ENCODE peak calls at places on chromosomes 3 and 15, in eight cellular contexts. K, B, H, W, O, R, S and C are unnamed samples.

GRCh38 chr15:29790607-29791006 is 31.7 kb downstream of the TJP1 start:
- DNase-seq in K (no peak), B (no peak), H (no peak), W (no peak), O (no peak), R (no peak), S (no peak), C (no peak)

GRCh38 chr3:30768703-30769550 is 125.5 kb downstream of the GADL1 start:
- DNase-seq in K (peak), B (peak), H (peak), W (peak), O (peak), R (peak), S (peak), C (peak)

GRCh38 chr15:71596672-71597071 is 213.7 kb upstream of the NR2E3 start:
- DNase-seq in K (no peak), B (peak), H (no peak), W (no peak), O (no peak), R (peak), S (no peak), C (no peak)

GRCh38 chr3:55489804-55490132 is 2.7 kb upstream of the WNT5A start:
- DNase-seq in K (no peak), B (peak), H (no peak), W (no peak), O (peak), R (peak), S (peak), C (no peak)

GRCh38 chr3:197270558-197271317 is 27.7 kb downstream of the DLG1 start:
- DNase-seq in K (no peak), B (no peak), H (no peak), W (no peak), O (no peak), R (no peak), S (no peak), C (no peak)

GRCh38 chr3:25281041-25281842 is 146.8 kb upstream of the RARB start:
- DNase-seq in K (no peak), B (no peak), H (no peak), W (no peak), O (no peak), R (peak), S (no peak), C (no peak)

GRCh38 chr3:45988100-45988761 is 7.4 kb downstream of the FYCO1 start:
- DNase-seq in K (no peak), B (no peak), H (no peak), W (no peak), O (no peak), R (no peak), S (peak), C (no peak)

GRCh38 chr3:177333535-177334495 is 136.5 kb upstream of the TBL1XR1 start:
- DNase-seq in K (no peak), B (no peak), H (no peak), W (no peak), O (no peak), R (no peak), S (no peak), C (no peak)

GRCh38 chr15:51401872-51402517 is 60.5 kb downstream of the GLDN start:
- DNase-seq in K (peak), B (no peak), H (peak), W (peak), O (peak), R (peak), S (peak), C (peak)

GRCh38 chr3:66439666-66440344 is 61.0 kb downstream of the LRIG1 start:
- DNase-seq in K (peak), B (no peak), H (peak), W (peak), O (no peak), R (no peak), S (no peak), C (no peak)

GRCh38 chr15:90642464-90643300 is 74.5 kb upstream of the BLM start:
- DNase-seq in K (no peak), B (no peak), H (no peak), W (no peak), O (no peak), R (no peak), S (no peak), C (no peak)

GRCh38 chr3:184641430-184641829 is 70.4 kb downstream of the MAGEF1 start:
- DNase-seq in K (no peak), B (no peak), H (no peak), W (no peak), O (no peak), R (no peak), S (no peak), C (no peak)

GRCh38 chr15:87604857-87605446 is 651.6 kb downstream of the NTRK3 start:
- DNase-seq in K (peak), B (no peak), H (peak), W (peak), O (no peak), R (no peak), S (peak), C (no peak)

GRCh38 chr3:196979545-196979944 is 10.9 kb upstream of the PIGZ start:
- DNase-seq in K (no peak), B (no peak), H (no peak), W (no peak), O (no peak), R (no peak), S (peak), C (no peak)

GRCh38 chr15:73482184-73482583 is 39.2 kb downstream of the REC114 start:
- DNase-seq in K (no peak), B (no peak), H (no peak), W (no peak), O (no peak), R (no peak), S (no peak), C (no peak)

GRCh38 chr3:42264399-42265058 is 1.5 kb downstream of the CCK start:
- DNase-seq in K (peak), B (no peak), H (no peak), W (no peak), O (peak), R (peak), S (no peak), C (peak)

GRCh38 chr3:165835431-165835830 is 1.8 kb downstream of the BCHE start:
- DNase-seq in K (no peak), B (no peak), H (no peak), W (no peak), O (no peak), R (no peak), S (no peak), C (no peak)

GRCh38 chr3:121883507-121883906 is 10.7 kb upstream of the SLC15A2 start:
- DNase-seq in K (peak), B (no peak), H (no peak), W (peak), O (no peak), R (no peak), S (peak), C (peak)

GRCh38 chr3:111723293-111723963 is 128.3 kb upstream of the ZBED2 start:
- DNase-seq in K (no peak), B (no peak), H (no peak), W (no peak), O (no peak), R (no peak), S (no peak), C (no peak)

GRCh38 chr15:74843891-74844299 is 939 bp upstream of the ULK3 start:
- DNase-seq in K (no peak), B (peak), H (no peak), W (no peak), O (no peak), R (no peak), S (no peak), C (no peak)

GRCh38 chr3:124714218-124714853 is 15.9 kb upstream of the UMPS start:
- DNase-seq in K (no peak), B (no peak), H (no peak), W (no peak), O (no peak), R (peak), S (no peak), C (no peak)

GRCh38 chr15:26651909-26652308 is 121.0 kb downstream of the GABRB3 start:
- DNase-seq in K (no peak), B (no peak), H (no peak), W (no peak), O (no peak), R (no peak), S (no peak), C (no peak)

GRCh38 chr3:194504861-194505260 is 18.1 kb upstream of the ATP13A3 start:
- DNase-seq in K (no peak), B (no peak), H (no peak), W (no peak), O (no peak), R (peak), S (no peak), C (no peak)

GRCh38 chr3:46860381-46861292 is 2.6 kb downstream of the MYL3 start:
- DNase-seq in K (no peak), B (peak), H (no peak), W (no peak), O (no peak), R (no peak), S (peak), C (peak)

GRCh38 chr15:73388256-73388781 is 19.6 kb upstream of the HCN4 start:
- DNase-seq in K (no peak), B (no peak), H (no peak), W (no peak), O (no peak), R (no peak), S (peak), C (peak)

GRCh38 chr3:8767667-8768363 is 1.6 kb downstream of the OXTR start:
- DNase-seq in K (peak), B (no peak), H (peak), W (peak), O (peak), R (peak), S (peak), C (peak)

GRCh38 chr3:15757824-15758223 is 40.0 kb downstream of the ANKRD28 start:
- DNase-seq in K (no peak), B (no peak), H (no peak), W (no peak), O (no peak), R (no peak), S (no peak), C (no peak)

DNA sequence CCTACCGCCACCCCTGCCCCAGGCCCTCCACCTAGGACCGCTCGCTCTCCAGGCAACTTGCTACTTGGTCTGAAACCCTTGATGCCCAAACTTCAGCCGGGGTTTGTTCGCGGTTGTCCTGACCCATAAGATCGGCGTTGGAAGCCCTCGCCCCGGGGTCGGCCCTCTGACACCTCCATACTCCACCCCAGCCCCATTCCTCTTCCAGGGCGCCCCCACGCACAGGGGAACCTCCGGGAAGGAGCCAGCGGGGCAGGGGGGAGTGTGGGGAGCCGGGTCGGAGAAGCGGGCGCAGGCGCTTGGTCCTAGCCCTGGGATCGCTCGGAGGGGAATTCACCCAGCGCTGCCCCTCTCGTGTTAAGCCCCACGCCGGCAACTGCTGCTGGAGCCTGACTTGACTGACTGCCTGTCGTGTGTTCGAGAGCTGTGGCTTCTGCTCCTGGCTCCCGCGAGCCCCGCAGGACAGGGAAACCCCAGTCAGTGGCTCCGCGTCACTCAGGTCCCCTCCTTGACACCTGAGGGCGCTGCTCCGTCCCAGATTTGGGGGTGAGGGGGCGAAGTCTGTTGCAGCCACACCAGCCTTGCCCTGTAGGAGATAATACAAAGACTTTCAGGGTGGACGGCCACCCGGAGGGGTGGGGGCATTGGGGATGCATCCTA is 675 bp downstream of the RYR3 start:
- DNase-seq in K (no peak), B (peak), H (no peak), W (no peak), O (no peak), R (no peak), S (no peak), C (no peak)
- TF ChIP-seq CTCF in K (no peak), B (no peak), H (no peak), W (no peak), O (no peak), R (no peak), S (no peak), C (no peak)

DNA sequence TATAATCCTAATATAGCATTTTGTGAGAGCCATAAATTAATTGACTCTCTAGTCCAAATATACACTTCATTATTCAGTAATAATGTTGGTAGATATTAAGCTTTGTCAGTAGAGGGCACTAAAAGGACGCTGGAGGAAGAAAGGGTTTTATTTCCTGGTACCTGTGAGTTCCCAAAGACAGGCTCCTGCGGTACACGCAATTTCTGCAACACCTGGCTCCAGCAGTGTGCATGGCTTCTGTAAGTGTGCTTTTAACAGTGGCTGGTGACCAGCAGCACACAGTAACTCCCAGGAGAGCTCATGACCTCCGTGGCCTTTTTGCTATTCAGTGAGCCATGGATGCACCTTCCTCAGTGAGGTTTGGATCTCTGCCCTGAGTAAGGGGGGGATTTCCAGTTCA is 338.3 kb upstream of the ZNF385D start:
- DNase-seq in K (peak), B (no peak), H (peak), W (peak), O (no peak), R (peak), S (peak), C (peak)
- TF ChIP-seq CTCF in K (peak), B (no peak), H (peak), W (peak), O (no peak), R (peak), S (peak), C (peak)

DNA sequence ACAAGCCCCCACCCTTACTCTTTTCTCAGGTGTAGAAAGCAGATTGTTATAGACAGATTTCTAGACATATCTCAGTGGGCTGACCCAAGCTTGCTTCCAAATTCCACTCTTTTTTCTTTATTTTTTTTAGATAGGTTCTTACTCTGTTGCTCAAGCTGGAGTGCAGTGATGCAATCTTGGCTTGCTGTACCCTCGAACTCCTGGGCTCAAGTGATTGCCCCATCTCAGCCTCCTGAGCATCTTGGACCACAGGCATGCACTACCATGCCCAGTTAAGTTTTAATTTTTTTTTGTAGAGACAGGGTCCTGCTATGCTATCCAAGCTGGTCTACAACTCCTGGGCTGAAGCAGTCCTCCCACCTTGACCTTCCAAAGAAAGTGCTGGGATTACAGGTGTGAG is 53.5 kb upstream of the ADAMTS9 start:
- DNase-seq in K (no peak), B (peak), H (no peak), W (no peak), O (no peak), R (peak), S (peak), C (no peak)
- TF ChIP-seq CTCF in K (no peak), B (no peak), H (no peak), W (no peak), O (no peak), R (no peak), S (no peak), C (no peak)

GRCh38 chr3:60948488-60948887 is 302.8 kb downstream of the FHIT start:
- DNase-seq in K (no peak), B (no peak), H (no peak), W (no peak), O (no peak), R (no peak), S (no peak), C (no peak)
- TF ChIP-seq CTCF in K (no peak), B (no peak), H (no peak), W (no peak), O (no peak), R (peak), S (peak), C (no peak)

DNA sequence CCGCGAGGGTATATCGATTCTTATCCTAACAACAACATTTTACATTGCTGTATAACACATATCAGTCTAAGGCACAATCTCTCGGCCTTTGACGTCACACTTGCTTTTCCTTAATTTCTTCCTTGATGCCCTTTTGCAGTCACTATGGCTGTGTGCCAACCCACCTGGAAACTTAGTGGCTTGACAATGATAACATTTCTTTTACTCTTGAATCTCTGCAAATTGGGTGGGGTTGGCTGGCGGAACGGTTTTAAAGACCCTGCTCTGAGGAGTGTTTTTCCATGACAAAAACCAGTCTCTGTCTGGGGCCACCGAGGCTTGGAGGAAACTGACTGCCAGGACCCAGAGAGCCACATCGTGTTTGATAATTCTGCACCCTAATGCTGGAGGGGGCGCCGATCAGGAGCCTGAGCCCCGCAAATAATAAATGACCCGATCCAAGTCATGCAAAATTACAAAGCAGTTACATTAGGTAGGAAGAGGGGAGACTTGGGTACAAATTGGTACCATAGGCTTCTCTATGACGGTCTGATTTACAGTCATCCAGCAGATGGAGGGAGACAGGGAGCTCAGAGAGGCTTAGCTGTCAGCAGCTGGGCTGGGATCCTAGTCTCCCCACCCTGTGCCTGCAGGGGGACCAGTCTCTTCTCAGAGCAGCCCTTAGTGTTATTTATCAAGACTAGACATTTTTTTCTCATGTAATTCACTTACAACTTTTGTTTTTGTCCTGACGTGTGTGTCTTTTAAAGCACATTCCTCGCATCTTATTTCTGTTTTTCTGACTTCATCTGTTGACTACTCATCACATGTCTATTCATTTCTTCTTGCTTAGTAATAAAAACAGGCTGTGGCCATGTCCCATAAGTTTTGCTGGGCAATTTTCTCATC is 115.8 kb downstream of the KLF13 start:
- DNase-seq in K (no peak), B (no peak), H (no peak), W (no peak), O (peak), R (no peak), S (peak), C (no peak)
- TF ChIP-seq CTCF in K (peak), B (peak), H (no peak), W (no peak), O (no peak), R (no peak), S (no peak), C (no peak)

GRCh38 chr3:58332575-58333179 is at the start of gene PXK:
- DNase-seq in K (peak), B (peak), H (peak), W (peak), O (peak), R (peak), S (peak), C (peak)
- TF ChIP-seq CTCF in K (peak), B (peak), H (peak), W (peak), O (no peak), R (peak), S (no peak), C (no peak)

GRCh38 chr15:40337597-40337996 is 3.1 kb downstream of the CCDC9B start:
- DNase-seq in K (no peak), B (peak), H (no peak), W (no peak), O (no peak), R (no peak), S (no peak), C (no peak)

GRCh38 chr15:40338041-40338657 is 2.6 kb downstream of the CCDC9B start:
- DNase-seq in K (peak), B (peak), H (peak), W (peak), O (peak), R (peak), S (peak), C (peak)

GRCh38 chr15:40334541-40334940 is 6.2 kb downstream of the CCDC9B start:
- DNase-seq in K (no peak), B (no peak), H (no peak), W (no peak), O (no peak), R (no peak), S (no peak), C (no peak)

GRCh38 chr15:40334941-40335795 is 5.6 kb downstream of the CCDC9B start:
- DNase-seq in K (no peak), B (no peak), H (no peak), W (no peak), O (peak), R (no peak), S (no peak), C (no peak)

GRCh38 chr15:40336129-40337122 is 4.3 kb downstream of the CCDC9B start:
- DNase-seq in K (peak), B (no peak), H (peak), W (peak), O (peak), R (no peak), S (no peak), C (no peak)
- TF ChIP-seq CTCF in K (peak), B (no peak), H (peak), W (peak), O (no peak), R (no peak), S (no peak), C (no peak)

DNA sequence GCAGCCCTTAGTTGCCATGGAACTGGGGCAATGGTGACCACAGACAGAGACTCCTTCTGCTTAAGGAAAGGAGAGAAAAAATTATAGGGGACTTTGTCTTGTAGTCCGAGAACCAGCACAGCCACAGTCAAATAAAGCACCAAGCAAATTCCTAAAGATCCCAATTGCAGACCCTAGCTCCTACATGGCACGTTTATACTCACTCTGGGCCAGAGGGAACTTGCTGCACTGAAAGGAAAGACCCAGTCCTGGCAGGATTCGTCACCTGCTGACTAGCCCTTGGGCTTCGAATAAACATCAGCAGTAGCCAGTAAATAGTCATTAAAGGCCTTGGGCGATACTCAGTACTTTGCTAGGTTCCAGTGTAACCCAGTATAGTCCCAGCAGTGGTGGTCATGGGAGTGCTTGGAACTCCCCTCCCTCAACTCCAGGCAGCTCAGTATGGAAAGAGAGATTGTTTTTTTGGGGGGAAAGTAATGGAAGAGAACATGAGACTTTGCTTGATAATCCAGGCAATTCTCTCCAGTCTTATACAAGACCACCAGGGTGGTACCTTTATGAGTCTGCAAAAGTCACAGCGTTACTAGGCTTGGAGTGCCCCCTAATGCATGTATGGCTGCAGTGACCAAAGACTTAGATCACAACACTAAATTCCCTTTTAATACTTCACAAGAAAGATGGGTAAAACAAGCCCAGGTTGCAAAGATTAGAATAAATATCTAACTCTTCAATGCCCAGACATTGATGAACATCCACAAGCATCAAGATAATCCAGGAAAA is 66.4 kb upstream of the AGTR1 start:
- DNase-seq in K (no peak), B (no peak), H (no peak), W (no peak), O (no peak), R (no peak), S (no peak), C (peak)
- TF ChIP-seq CTCF in K (no peak), B (no peak), H (no peak), W (no peak), O (no peak), R (no peak), S (peak), C (peak)